ENCODE peak calls at places on chromosomes 7 and 10, in six cellular contexts. D, V, X, T, U and H are unnamed samples. For H3K36me3, the result is how much of the 10 kb centered on the place peaks cover.

GRCh38 chr7:151276651-151277590 is 28.4 kb upstream of the SMARCD3 start:
- DNase-seq in D (peak), V (peak), X (peak), T (no peak), U (peak), H (peak)

GRCh38 chr7:44218418-44219201 is 17.8 kb downstream of the YKT6 start:
- DNase-seq in D (peak), V (peak), X (no peak), T (no peak), U (no peak), H (no peak)

GRCh38 chr7:50648570-50649169 is 83.5 kb upstream of the DDC start:
- DNase-seq in D (no peak), V (peak), X (no peak), T (no peak), U (peak), H (no peak)

GRCh38 chr7:48938539-48938938 is 14.2 kb downstream of the CDC14C start:
- DNase-seq in D (no peak), V (no peak), X (no peak), T (no peak), U (no peak), H (no peak)

GRCh38 chr7:113731571-113731970 is 187.2 kb downstream of the PPP1R3A start:
- DNase-seq in D (no peak), V (no peak), X (no peak), T (no peak), U (no peak), H (no peak)

GRCh38 chr7:18087031-18087686 is 59.5 kb upstream of the PRPS1L1 start:
- DNase-seq in D (no peak), V (no peak), X (no peak), T (no peak), U (no peak), H (no peak)

GRCh38 chr7:51276091-51276605 is 40.5 kb downstream of the COBL start:
- DNase-seq in D (no peak), V (no peak), X (no peak), T (no peak), U (no peak), H (no peak)

GRCh38 chr7:1715671-1716074 is 45.6 kb downstream of the ELFN1 start:
- DNase-seq in D (no peak), V (no peak), X (no peak), T (no peak), U (no peak), H (no peak)

GRCh38 chr7:100983451-100984187 is 14.3 kb downstream of the MUC12 start:
- DNase-seq in D (no peak), V (no peak), X (peak), T (peak), U (no peak), H (peak)

GRCh38 chr7:94056796-94057207 is 52.6 kb upstream of the BET1 start:
- DNase-seq in D (no peak), V (no peak), X (no peak), T (peak), U (no peak), H (no peak)

GRCh38 chr10:17516376-17516775 is 62.0 kb upstream of the ST8SIA6 start:
- DNase-seq in D (no peak), V (no peak), X (no peak), T (no peak), U (no peak), H (no peak)

GRCh38 chr10:1205450-1206030 is 149.4 kb downstream of the WDR37 start:
- DNase-seq in D (no peak), V (no peak), X (no peak), T (no peak), U (peak), H (no peak)

GRCh38 chr10:130763491-130763890 is 548.0 kb downstream of the TCERG1L start:
- DNase-seq in D (no peak), V (no peak), X (no peak), T (no peak), U (no peak), H (no peak)

GRCh38 chr7:143967398-143967797 is 12.8 kb downstream of the OR2F1 start:
- DNase-seq in D (no peak), V (no peak), X (no peak), T (no peak), U (no peak), H (peak)

GRCh38 chr10:91610444-91610843 is 22.4 kb downstream of the PPP1R3C start:
- DNase-seq in D (no peak), V (no peak), X (no peak), T (no peak), U (no peak), H (no peak)

GRCh38 chr10:17009228-17009700 is 120.3 kb downstream of the CUBN start:
- DNase-seq in D (no peak), V (no peak), X (no peak), T (no peak), U (no peak), H (no peak)

GRCh38 chr7:19177269-19177668 is 32.0 kb upstream of the FERD3L start:
- DNase-seq in D (no peak), V (no peak), X (no peak), T (no peak), U (no peak), H (no peak)

GRCh38 chr10:77463499-77463898 is 174.1 kb downstream of the KCNMA1 start:
- DNase-seq in D (no peak), V (no peak), X (no peak), T (no peak), U (no peak), H (no peak)
- TF ChIP-seq POLR2AphosphoS5 in D (no peak), V (no peak), X (no peak), T (no peak), U (no peak), H (no peak)

GRCh38 chr7:139080905-139081304 is 28.6 kb downstream of the ZC3HAV1 start:
- DNase-seq in D (no peak), V (no peak), X (no peak), T (no peak), U (no peak), H (no peak)
- H3K36me3 ChIP-seq in D (half or more), V (half or more), X (under half), T (under half), U (half or more), H (under half)

GRCh38 chr10:103069453-103070331 is 123.4 kb downstream of the NT5C2 start:
- DNase-seq in D (peak), V (peak), X (peak), T (no peak), U (peak), H (peak)
- TF ChIP-seq POLR2AphosphoS5 in D (no peak), V (no peak), X (no peak), T (no peak), U (no peak), H (peak)

DNA sequence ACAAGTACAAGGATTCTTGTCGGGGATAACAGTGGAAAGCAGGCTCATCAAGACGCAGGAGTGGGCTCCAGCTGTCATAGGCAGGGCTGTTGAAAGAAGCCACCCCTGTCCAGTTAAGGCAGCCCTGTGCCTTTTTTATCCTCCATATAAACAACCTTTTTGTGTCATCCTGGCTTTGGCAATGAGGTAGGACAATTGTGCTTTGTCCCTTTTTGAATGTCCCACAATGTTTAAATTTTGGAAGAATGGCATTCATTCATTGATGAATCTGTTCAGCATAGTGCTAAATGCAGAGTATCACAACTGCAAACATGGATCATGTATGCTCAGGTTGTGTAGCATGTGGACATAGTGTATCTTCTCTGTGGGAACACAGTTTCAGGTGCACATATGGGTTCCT is 66.7 kb downstream of the UBE3C start:
- DNase-seq in D (no peak), V (no peak), X (no peak), T (no peak), U (no peak), H (no peak)
- H3K36me3 ChIP-seq in D (half or more), V (half or more), X (under half), T (under half), U (half or more), H (under half)

GRCh38 chr7:131007439-131008330 is 273.7 kb upstream of the KLF14 start:
- DNase-seq in D (peak), V (peak), X (peak), T (peak), U (peak), H (peak)
- TF ChIP-seq POLR2AphosphoS5 in D (no peak), V (no peak), X (peak), T (peak), U (peak), H (peak)

DNA sequence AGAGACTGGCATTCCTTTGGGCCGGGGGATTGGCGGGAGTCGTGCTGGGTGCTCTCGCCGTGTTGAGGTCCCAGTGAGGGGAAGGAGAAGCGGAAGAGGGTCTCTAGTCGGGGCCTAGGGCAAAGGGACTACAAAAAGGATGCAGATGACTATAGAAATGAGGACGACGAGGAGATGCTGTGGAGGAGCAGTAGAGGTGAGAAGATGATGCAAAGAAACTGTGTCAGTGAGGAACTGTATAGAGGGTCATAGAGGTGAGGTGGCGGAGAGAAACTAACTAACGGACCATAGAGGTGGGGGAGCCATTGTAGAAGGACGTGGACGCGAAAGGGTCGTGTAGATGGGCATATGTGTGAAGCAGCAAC is 324 bp downstream of the TWNK start:
- DNase-seq in D (no peak), V (no peak), X (no peak), T (no peak), U (no peak), H (no peak)
- H3K36me3 ChIP-seq in D (half or more), V (half or more), X (under half), T (under half), U (half or more), H (under half)

GRCh38 chr7:108310351-108310750 is 145.9 kb downstream of the NRCAM start:
- DNase-seq in D (no peak), V (no peak), X (no peak), T (no peak), U (no peak), H (no peak)

GRCh38 chr7:108307246-108307982 is 148.8 kb downstream of the NRCAM start:
- DNase-seq in D (no peak), V (no peak), X (no peak), T (no peak), U (no peak), H (no peak)

GRCh38 chr7:108311446-108312168 is 144.6 kb downstream of the NRCAM start:
- DNase-seq in D (no peak), V (no peak), X (no peak), T (no peak), U (no peak), H (no peak)

GRCh38 chr7:108308276-108308675 is 148.0 kb downstream of the NRCAM start:
- DNase-seq in D (no peak), V (no peak), X (no peak), T (no peak), U (no peak), H (no peak)

DNA sequence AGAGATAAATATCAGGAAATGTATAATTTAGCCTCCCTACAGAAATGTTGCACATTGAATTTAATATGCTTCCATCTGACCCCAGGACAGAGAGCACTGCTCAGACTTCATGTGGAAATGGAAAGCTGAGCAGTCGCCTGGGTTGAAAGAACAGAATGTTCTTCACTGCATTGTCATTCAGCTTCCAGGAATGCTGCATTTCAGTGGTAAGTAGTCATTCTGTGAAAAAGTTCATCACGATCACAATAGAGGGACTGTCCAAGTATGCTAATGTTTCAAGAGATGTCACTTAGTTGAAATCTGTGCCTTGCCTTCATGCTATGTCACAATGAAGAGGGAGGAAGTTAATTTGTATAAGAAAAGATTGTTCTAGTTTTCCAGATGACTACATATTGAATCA is 147.3 kb downstream of the NRCAM start:
- DNase-seq in D (no peak), V (no peak), X (no peak), T (no peak), U (no peak), H (no peak)
- TF ChIP-seq POLR2AphosphoS5 in D (no peak), V (no peak), X (no peak), T (no peak), U (peak), H (no peak)

GRCh38 chr7:87878208-87878735 is 2.0 kb downstream of the DBF4 start:
- DNase-seq in D (peak), V (no peak), X (no peak), T (no peak), U (no peak), H (no peak)
- H3K36me3 ChIP-seq in D (half or more), V (under half), X (under half), T (under half), U (under half), H (under half)